ENCODE peak calls at places on chromosomes 11 and 22, in nine cellular contexts. Q, G, J, K, W, L, N, F and X are unnamed samples.

GRCh38 chr11:96303067-96303466 is 39.9 kb downstream of the MAML2 start:
- DNase-seq in F (no peak), L (peak; percentile 87), K (no peak), N (no peak), J (peak; percentile 88), Q (no peak), W (no peak), G (no peak), X (no peak)

GRCh38 chr11:44589301-44589700 is 23.8 kb downstream of the CD82 start:
- DNase-seq in Q (no peak), J (no peak), W (no peak), L (peak; percentile 70), K (no peak), N (no peak), G (no peak), F (no peak), X (peak; percentile 9)

GRCh38 chr22:24421428-24421931 is 5.9 kb upstream of the ADORA2A start:
- DNase-seq in K (no peak), J (no peak), Q (no peak), N (peak; percentile 58), W (no peak), F (no peak), G (no peak), L (no peak), X (no peak)

GRCh38 chr11:130383363-130384168 is 44.8 kb downstream of the ADAMTS8 start:
- DNase-seq in K (no peak), N (no peak), G (no peak), W (no peak), L (peak; percentile 71), J (no peak), Q (no peak), F (no peak), X (peak; percentile 100)

GRCh38 chr11:26331911-26332571 is at the start of gene ANO3:
- DNase-seq in N (no peak), F (no peak), K (peak; percentile 47), L (peak; percentile 86), W (peak; percentile 26), Q (no peak), J (peak; percentile 65), G (peak; percentile 57), X (peak; percentile 84)

GRCh38 chr11:119673389-119674336 is 55.3 kb downstream of the NECTIN1 start:
- DNase-seq in N (no peak), Q (peak; percentile 84), W (no peak), F (no peak), J (no peak), G (peak; percentile 30), L (no peak), K (no peak), X (no peak)

GRCh38 chr11:4134844-4135243 is 40.2 kb downstream of the RRM1 start:
- DNase-seq in L (peak; percentile 70), W (no peak), N (no peak), F (no peak), J (peak; percentile 79), Q (no peak), G (no peak), K (no peak), X (peak; percentile 12)

GRCh38 chr22:36816635-36817428 is at the start of gene PVALB:
- DNase-seq in G (no peak), K (peak; percentile 26), Q (no peak), J (peak; percentile 34), N (no peak), F (no peak), W (no peak), L (peak; percentile 22), X (no peak)

GRCh38 chr22:34976474-34976873 is 89.5 kb upstream of the ISX start:
- DNase-seq in F (no peak), G (no peak), Q (no peak), N (no peak), L (no peak), W (no peak), J (no peak), K (no peak), X (no peak)

GRCh38 chr11:48114740-48115139 is 101.9 kb upstream of the OR4B1 start:
- DNase-seq in K (no peak), W (no peak), Q (no peak), J (no peak), L (no peak), N (no peak), G (no peak), F (no peak), X (no peak)

GRCh38 chr22:35410663-35411034 is 10.7 kb downstream of the MCM5 start:
- DNase-seq in G (no peak), F (no peak), Q (no peak), J (no peak), K (no peak), L (no peak), N (no peak), W (no peak), X (no peak)

GRCh38 chr11:111841370-111842053 is 29.9 kb downstream of the ALG9 start:
- DNase-seq in G (peak; percentile 93), N (peak; percentile 80), L (peak; percentile 90), K (peak; percentile 87), W (peak; percentile 93), F (peak; percentile 67), J (peak; percentile 86), Q (peak; percentile 92), X (peak; percentile 96)

GRCh38 chr11:106990322-106990721 is 28.0 kb downstream of the GUCY1A2 start:
- DNase-seq in W (no peak), G (no peak), K (no peak), N (no peak), F (no peak), Q (peak; percentile 66), L (no peak), J (no peak), X (no peak)

GRCh38 chr22:27991586-27992293 is 72.7 kb upstream of the PITPNB start:
- DNase-seq in L (no peak), F (no peak), K (no peak), N (no peak), G (peak; percentile 21), Q (no peak), J (no peak), W (no peak), X (no peak)

GRCh38 chr22:27989758-27990450 is 70.8 kb upstream of the PITPNB start:
- DNase-seq in N (no peak), J (no peak), W (no peak), K (no peak), F (no peak), L (no peak), G (peak; percentile 14), Q (no peak), X (no peak)

GRCh38 chr22:27990879-27991278 is 71.8 kb upstream of the PITPNB start:
- DNase-seq in Q (no peak), N (no peak), J (peak; percentile 48), F (no peak), W (no peak), K (peak; percentile 50), L (peak; percentile 68), G (peak; percentile 35), X (no peak)

GRCh38 chr22:27988704-27989103 is 69.6 kb upstream of the PITPNB start:
- DNase-seq in G (peak; percentile 11), N (no peak), W (no peak), F (no peak), L (no peak), K (no peak), Q (no peak), J (no peak), X (no peak)

GRCh38 chr22:27990451-27990840 is 71.4 kb upstream of the PITPNB start:
- DNase-seq in L (no peak), J (no peak), G (peak; percentile 16), W (no peak), N (no peak), K (no peak), F (no peak), Q (no peak), X (no peak)
- H3K4me3 ChIP-seq in L (no peak overlapping the region), J (no peak overlapping the region), G (no peak overlapping the region), W (no peak overlapping the region), N (no peak overlapping the region), K (no peak overlapping the region), F (no peak overlapping the region), Q (peak overlapping the region; percentile 1), X (no peak overlapping the region)

DNA sequence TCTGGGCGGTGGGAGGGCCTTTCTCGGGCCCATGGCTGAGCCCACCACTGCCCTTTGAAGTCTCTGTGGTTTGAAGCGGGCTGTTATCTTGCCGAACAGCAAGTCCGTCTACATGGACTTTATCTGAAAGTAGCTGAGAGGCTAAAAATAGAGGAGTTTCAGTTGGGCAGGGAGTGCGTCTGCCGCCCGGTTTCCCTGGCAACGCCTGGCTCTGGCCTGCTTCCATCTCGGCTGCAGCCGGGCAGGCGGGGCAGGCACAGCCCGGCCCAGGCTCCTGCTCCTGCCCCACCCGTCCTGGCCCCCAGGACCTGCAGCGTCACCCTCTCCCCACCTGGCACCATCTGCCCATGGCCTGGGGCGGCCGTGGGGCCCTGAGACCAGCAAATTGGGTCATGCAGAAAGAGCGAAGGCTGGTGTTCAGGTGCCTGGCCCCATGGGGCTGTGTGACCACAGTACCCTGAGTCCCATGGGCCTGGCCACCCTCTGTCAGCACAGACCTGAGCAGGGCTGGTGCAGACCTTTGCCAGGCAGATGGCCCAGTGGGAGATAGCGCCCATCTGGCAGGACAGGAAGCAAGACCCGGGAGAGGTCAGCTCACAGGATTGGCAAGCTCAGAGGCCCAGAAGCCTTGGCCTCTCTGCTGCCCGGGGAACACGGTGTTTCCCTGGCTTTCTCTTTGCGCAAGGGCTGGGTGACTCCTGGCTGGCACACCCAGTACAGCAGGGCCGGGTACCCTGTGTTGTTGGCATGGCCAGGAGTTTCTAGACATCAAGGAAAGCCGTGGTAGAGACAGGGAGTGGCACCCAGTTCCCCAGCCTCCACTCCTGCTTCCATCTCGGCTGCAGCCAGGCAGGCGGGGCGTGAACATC is 79.1 kb upstream of the KCNQ1OT1 start:
- DNase-seq in J (peak; percentile 41), Q (peak; percentile 86), L (peak; percentile 37), N (no peak), G (peak; percentile 93), K (peak; percentile 83), W (peak; percentile 87), F (no peak), X (no peak)
- TF ChIP-seq CTCF in J (no peak), Q (peak; percentile 47), L (no peak), N (no peak), G (peak; percentile 51), K (peak; percentile 20), W (no peak), F (no peak), X (no peak)

DNA sequence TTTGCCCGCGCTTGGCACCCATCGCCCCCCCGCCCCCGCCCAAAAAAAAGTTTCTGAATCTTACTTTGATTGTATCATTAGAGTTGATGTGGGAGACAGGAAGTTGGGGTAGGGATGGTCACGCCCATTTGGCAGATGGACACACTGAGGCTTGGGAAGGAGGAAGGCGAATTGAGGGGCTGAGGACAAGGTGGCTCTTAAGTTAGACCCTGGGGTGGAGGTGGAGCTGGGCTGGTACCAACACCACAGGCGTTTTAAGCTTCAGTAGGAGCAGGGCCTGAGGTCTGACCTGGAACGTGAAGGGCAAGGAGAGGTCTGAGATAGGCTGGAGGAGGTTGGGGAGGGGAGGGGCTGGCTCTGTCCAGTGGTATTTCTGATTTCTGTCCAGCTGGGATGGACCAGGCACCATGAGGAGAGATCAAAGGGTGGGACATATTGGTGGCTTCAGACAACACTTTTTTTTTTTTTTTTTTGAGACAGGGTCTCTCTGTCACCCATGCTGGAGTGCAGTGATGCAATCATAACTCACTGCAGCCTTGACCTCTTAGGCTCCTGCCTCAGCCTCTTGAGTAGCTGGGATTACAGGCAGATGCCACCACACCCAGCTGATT is 777 bp upstream of the CDC42BPG start:
- DNase-seq in J (no peak), Q (no peak), L (no peak), F (no peak), G (no peak), N (no peak), K (no peak), W (no peak), X (no peak)
- H3K4me3 ChIP-seq in J (no peak overlapping the region), Q (peak overlapping the region; percentile 62), L (no peak overlapping the region), F (peak overlapping the region; percentile 50), G (peak overlapping the region; percentile 65), N (peak overlapping the region; percentile 58), K (no peak overlapping the region), W (peak overlapping the region; percentile 65), X (no peak overlapping the region)

GRCh38 chr22:17369553-17370035 is 334 bp downstream of the CECR2 start:
- DNase-seq in K (peak; percentile 19), W (no peak), J (no peak), F (no peak), Q (peak; percentile 82), G (no peak), N (no peak), L (peak; percentile 52), X (no peak)
- TF ChIP-seq CTCF in K (no peak), W (no peak), J (no peak), F (no peak), Q (no peak), G (no peak), N (no peak), L (no peak), X (no peak)